ENCODE peak calls at places on chromosomes 7 and 10, in five cellular contexts. L is activated CD4-positive, alpha-beta T cell treated with anti-CD3 and anti-CD28 coated beads for 48 hours; W is activated naive CD4-positive, alpha-beta T cell; U is ureter; E is central memory CD4-positive, alpha-beta T cell. F is an unnamed sample.
A peak's percentile ranks its signal among the peaks of the same experiment; 100 is the strongest.

GRCh38 chr7:41110186-41110585 is 592.7 kb downstream of the INHBA start:
- DNase-seq in W (no peak), L (no peak), E (no peak), U (no peak), F (no peak)

GRCh38 chr10:131452926-131453771 is 141.6 kb upstream of the TCERG1L start:
- DNase-seq in E (no peak), L (no peak), U (no peak), W (no peak), F (no peak)

GRCh38 chr7:122521767-122522166 is 177.2 kb downstream of the RNF133 start:
- DNase-seq in U (no peak), E (no peak), L (no peak), W (no peak), F (no peak)

GRCh38 chr7:12136545-12136944 is 74.5 kb upstream of the TMEM106B start:
- DNase-seq in U (no peak), W (no peak), L (no peak), E (no peak), F (no peak)

GRCh38 chr10:43824934-43825333 is 176.3 kb upstream of the ZNF32 start:
- DNase-seq in W (no peak), L (no peak), U (peak; percentile 74), E (no peak), F (no peak)

GRCh38 chr7:46393142-46393541 is 472.1 kb upstream of the IGFBP3 start:
- DNase-seq in W (no peak), L (no peak), U (no peak), E (no peak), F (no peak)

GRCh38 chr7:5421626-5422323 is 1.9 kb downstream of the TNRC18 start:
- DNase-seq in U (peak; percentile 80), E (no peak), W (no peak), L (no peak), F (peak; percentile 65)

GRCh38 chr10:28256776-28257175 is 46.1 kb downstream of the MPP7 start:
- DNase-seq in U (no peak), E (no peak), L (no peak), W (no peak), F (no peak)

GRCh38 chr7:135597181-135597925 is 39.6 kb downstream of the NUP205 start:
- DNase-seq in U (no peak), W (no peak), E (no peak), L (no peak), F (no peak)

GRCh38 chr7:22361795-22362194 is 4.8 kb upstream of the RAPGEF5 start:
- DNase-seq in E (no peak), W (no peak), U (no peak), L (no peak), F (peak; percentile 13)

GRCh38 chr7:84684836-84685235 is 490.2 kb upstream of the SEMA3A start:
- DNase-seq in W (no peak), E (no peak), L (no peak), U (no peak), F (no peak)

GRCh38 chr7:143367972-143368371 is 5.5 kb upstream of the FAM131B start:
- DNase-seq in U (no peak), L (no peak), E (no peak), W (no peak), F (no peak)

GRCh38 chr7:126213876-126214275 is 1038.9 kb downstream of the GRM8 start:
- DNase-seq in W (no peak), L (no peak), U (no peak), E (no peak), F (no peak)

GRCh38 chr7:130943336-130943901 is 209.4 kb upstream of the KLF14 start:
- DNase-seq in U (no peak), E (peak; percentile 65), W (no peak), L (no peak), F (no peak)

GRCh38 chr7:26066736-26067135 is 85.3 kb upstream of the NFE2L3 start:
- DNase-seq in W (no peak), L (no peak), U (no peak), E (no peak), F (no peak)

GRCh38 chr10:74718208-74718607 is 108.2 kb upstream of the KAT6B start:
- DNase-seq in U (no peak), W (no peak), L (no peak), E (no peak), F (no peak)

GRCh38 chr7:3112499-3113134 is 69.0 kb upstream of the CARD11 start:
- DNase-seq in W (no peak), E (peak; percentile 19), L (no peak), U (no peak), F (no peak)

GRCh38 chr7:51569581-51569980 is 253.0 kb upstream of the COBL start:
- DNase-seq in U (no peak), W (no peak), E (no peak), L (no peak), F (no peak)

GRCh38 chr10:45160266-45160665 is 155.1 kb downstream of the OR13A1 start:
- DNase-seq in U (no peak), L (no peak), E (no peak), W (no peak), F (no peak)

GRCh38 chr7:55504093-55504859 is 68.0 kb downstream of the VOPP1 start:
- DNase-seq in W (no peak), U (no peak), L (no peak), E (no peak), F (no peak)

GRCh38 chr7:24152907-24153513 is 131.0 kb upstream of the NPY start:
- DNase-seq in W (no peak), E (no peak), U (no peak), L (no peak), F (no peak)

GRCh38 chr10:96699613-96700012 is 20.7 kb downstream of the PIK3AP1 start:
- DNase-seq in E (no peak), L (no peak), U (no peak), W (no peak), F (no peak)

GRCh38 chr10:89241491-89242339 is 9.9 kb downstream of the LIPA start:
- DNase-seq in U (no peak), L (no peak), W (no peak), E (no peak), F (no peak)

GRCh38 chr10:108801775-108802516 is 1121.4 kb downstream of the XPNPEP1 start:
- DNase-seq in W (no peak), L (no peak), U (no peak), E (no peak), F (no peak)

GRCh38 chr10:97765201-97765600 is 6.6 kb downstream of the SFRP5 start:
- DNase-seq in L (no peak), W (no peak), E (no peak), U (no peak), F (no peak)

GRCh38 chr7:90678986-90679385 is 82.9 kb downstream of the CDK14 start:
- DNase-seq in U (no peak), E (no peak), L (no peak), W (no peak), F (no peak)

GRCh38 chr7:47803029-47803428 is 145.2 kb downstream of the PKD1L1 start:
- DNase-seq in U (no peak), L (no peak), E (no peak), W (no peak), F (no peak)

GRCh38 chr10:25261110-25261509 is 86.3 kb downstream of the GPR158 start:
- DNase-seq in L (no peak), W (no peak), E (no peak), U (no peak), F (no peak)

GRCh38 chr7:95996174-95996573 is 223.8 kb downstream of the DYNC1I1 start:
- DNase-seq in U (no peak), W (no peak), L (no peak), E (no peak), F (no peak)

GRCh38 chr10:80168679-80169380 is 36.3 kb downstream of the PLAC9 start:
- DNase-seq in U (peak; percentile 43), W (no peak), E (peak; percentile 14), L (no peak), F (no peak)

GRCh38 chr10:103333934-103334520 is 16.9 kb downstream of the PCGF6 start:
- DNase-seq in W (no peak), L (no peak), U (no peak), E (peak; percentile 14), F (no peak)

GRCh38 chr7:118286131-118286530 is 61.6 kb downstream of the ANKRD7 start:
- DNase-seq in L (no peak), E (no peak), U (no peak), W (no peak), F (no peak)